ENCODE peak calls at places on chromosomes 11 and 22, in nine cellular contexts. Z, G, U, C, S, Q, W, E and A are unnamed samples.

GRCh38 chr22:25062378-25063095 is 110.0 kb downstream of the KIAA1671 start:
- DNase-seq in E (no peak), S (no peak), W (no peak), C (no peak), U (no peak), Q (no peak), Z (no peak), G (no peak), A (no peak)

GRCh38 chr22:41565403-41566054 is 4.7 kb downstream of the CSDC2 start:
- DNase-seq in Z (no peak), S (no peak), W (peak), Q (no peak), U (no peak), C (peak), E (no peak), G (no peak), A (peak)

GRCh38 chr11:117328414-117329010 is 858 bp downstream of the CEP164 start:
- DNase-seq in Q (peak), S (no peak), Z (peak), G (no peak), W (no peak), E (peak), U (no peak), C (peak), A (no peak)

GRCh38 chr11:130830563-130830950 is 85.7 kb downstream of the SNX19 start:
- DNase-seq in U (no peak), W (no peak), G (peak), Q (no peak), C (no peak), S (peak), E (no peak), Z (no peak), A (no peak)

GRCh38 chr22:44407404-44408226 is 90.4 kb downstream of the RTL6 start:
- DNase-seq in U (no peak), C (no peak), Q (no peak), E (no peak), S (no peak), Z (no peak), G (no peak), W (no peak), A (no peak)

GRCh38 chr11:15969701-15970329 is 386.5 kb downstream of the SOX6 start:
- DNase-seq in E (no peak), S (no peak), C (no peak), Z (no peak), G (no peak), W (peak), Q (no peak), U (no peak), A (no peak)

GRCh38 chr22:33722817-33723216 is 197.5 kb downstream of the LARGE1 start:
- DNase-seq in Q (no peak), W (no peak), G (no peak), Z (no peak), C (peak), U (no peak), E (no peak), S (no peak), A (no peak)

GRCh38 chr11:134401825-134402809 is 9.9 kb downstream of the B3GAT1 start:
- DNase-seq in U (no peak), G (no peak), C (no peak), W (no peak), Z (no peak), E (no peak), Q (no peak), S (no peak), A (no peak)

GRCh38 chr22:33050614-33051230 is 7.5 kb downstream of the SYN3 start:
- DNase-seq in U (no peak), G (no peak), C (no peak), W (no peak), S (no peak), Q (no peak), E (no peak), Z (no peak), A (no peak)

GRCh38 chr22:48750826-48751440 is 1076.7 kb downstream of the BRD1 start:
- DNase-seq in W (no peak), G (no peak), U (no peak), C (no peak), Z (no peak), S (no peak), E (no peak), Q (no peak), A (no peak)

GRCh38 chr11:44680982-44681597 is 45.7 kb upstream of the TSPAN18 start:
- DNase-seq in E (no peak), Z (no peak), C (no peak), S (no peak), G (no peak), U (no peak), Q (no peak), W (no peak), A (no peak)

GRCh38 chr11:9747229-9747628 is 83.4 kb downstream of the SWAP70 start:
- DNase-seq in Z (no peak), G (no peak), W (no peak), S (no peak), E (no peak), C (no peak), Q (peak), U (no peak), A (no peak)